ENCODE peak calls at places on chromosomes 13 and 19, in five cellular contexts. One of them, this sample, is unnamed.
A peak's percentile ranks its signal among the peaks of the same experiment; 100 is the strongest.

GRCh38 chr13:73656863-73657262 is 477.3 kb downstream of the KLF12 start:
- DNase-seq in cardiac muscle cell: no peak
- DNase-seq in fibroblast of the aortic adventitia: no peak
- DNase-seq in A549: no peak
- DNase-seq in brain microvascular endothelial cell: no peak
- DNase-seq in this sample: no peak

GRCh38 chr13:102729560-102730275 is 34.9 kb upstream of the METTL21C start:
- DNase-seq in cardiac muscle cell: peak; percentile 87
- DNase-seq in fibroblast of the aortic adventitia: peak; percentile 87
- DNase-seq in A549: peak; percentile 2
- DNase-seq in brain microvascular endothelial cell: peak; percentile 52
- DNase-seq in this sample: peak; percentile 12

GRCh38 chr13:49938921-49939320 is 2.8 kb upstream of the SPRYD7 start:
- DNase-seq in cardiac muscle cell: no peak
- DNase-seq in fibroblast of the aortic adventitia: no peak
- DNase-seq in A549: no peak
- DNase-seq in brain microvascular endothelial cell: no peak
- DNase-seq in this sample: no peak

GRCh38 chr13:73216381-73216831 is 157.6 kb downstream of the KLF5 start:
- DNase-seq in cardiac muscle cell: no peak
- DNase-seq in fibroblast of the aortic adventitia: peak; percentile 56
- DNase-seq in A549: no peak
- DNase-seq in brain microvascular endothelial cell: no peak
- DNase-seq in this sample: no peak

GRCh38 chr19:29015569-29015968 is 197.4 kb downstream of the UQCRFS1 start:
- DNase-seq in cardiac muscle cell: no peak
- DNase-seq in fibroblast of the aortic adventitia: no peak
- DNase-seq in A549: no peak
- DNase-seq in brain microvascular endothelial cell: no peak
- DNase-seq in this sample: no peak

GRCh38 chr13:83867708-83868107 is 14.6 kb downstream of the SLITRK1 start:
- DNase-seq in cardiac muscle cell: no peak
- DNase-seq in fibroblast of the aortic adventitia: no peak
- DNase-seq in A549: no peak
- DNase-seq in brain microvascular endothelial cell: no peak
- DNase-seq in this sample: no peak

GRCh38 chr19:45922281-45922680 is 7.7 kb upstream of the NANOS2 start:
- DNase-seq in cardiac muscle cell: no peak
- DNase-seq in fibroblast of the aortic adventitia: no peak
- DNase-seq in A549: peak; percentile 66
- DNase-seq in brain microvascular endothelial cell: no peak
- DNase-seq in this sample: no peak

GRCh38 chr13:100566543-100566942 is 22.0 kb downstream of the GGACT start:
- DNase-seq in cardiac muscle cell: no peak
- DNase-seq in fibroblast of the aortic adventitia: no peak
- DNase-seq in A549: no peak
- DNase-seq in brain microvascular endothelial cell: no peak
- DNase-seq in this sample: no peak

GRCh38 chr13:31774186-31774585 is 34.9 kb downstream of the RXFP2 start:
- DNase-seq in cardiac muscle cell: no peak
- DNase-seq in fibroblast of the aortic adventitia: peak; percentile 39
- DNase-seq in A549: no peak
- DNase-seq in brain microvascular endothelial cell: peak; percentile 39
- DNase-seq in this sample: no peak